ENCODE peak calls at places on chromosomes 7 and 10, in seven cellular contexts. C, P, L, S, Y, X and R are unnamed samples.

GRCh38 chr10:100614416-100614815 is 78.7 kb downstream of the HIF1AN start:
- DNase-seq in Y (no peak), C (no peak), S (no peak), P (no peak), X (no peak), L (no peak), R (no peak)

GRCh38 chr10:2985729-2986232 is 81.6 kb upstream of the PFKP start:
- DNase-seq in S (peak), P (peak), X (peak), L (no peak), Y (no peak), C (no peak), R (peak)

GRCh38 chr7:56028942-56029630 is 22.2 kb downstream of the PSPH start:
- DNase-seq in Y (no peak), S (no peak), X (no peak), P (peak), C (no peak), L (no peak), R (no peak)

GRCh38 chr10:132100556-132101349 is 35.0 kb downstream of the JAKMIP3 start:
- DNase-seq in L (no peak), C (no peak), X (no peak), P (no peak), Y (no peak), S (no peak), R (no peak)

GRCh38 chr7:91491868-91492267 is 227.6 kb downstream of the FZD1 start:
- DNase-seq in L (no peak), P (no peak), S (no peak), Y (no peak), C (no peak), X (no peak), R (no peak)

GRCh38 chr7:3156508-3156907 is 112.8 kb upstream of the CARD11 start:
- DNase-seq in C (no peak), Y (no peak), S (no peak), X (no peak), L (no peak), P (no peak), R (no peak)

GRCh38 chr10:21082206-21082605 is 185.1 kb upstream of the NEBL start:
- DNase-seq in X (no peak), C (no peak), P (no peak), Y (no peak), S (no peak), L (no peak), R (no peak)

GRCh38 chr10:72729528-72729927 is 37.6 kb downstream of the MCU start:
- DNase-seq in P (no peak), C (no peak), Y (peak), L (no peak), S (no peak), X (peak), R (no peak)

GRCh38 chr7:90271753-90272152 is 26.8 kb downstream of the CFAP69 start:
- DNase-seq in P (no peak), S (no peak), C (peak), Y (no peak), X (peak), L (no peak), R (no peak)

GRCh38 chr10:77556990-77557601 is 80.5 kb downstream of the KCNMA1 start:
- DNase-seq in X (no peak), C (no peak), L (no peak), Y (no peak), P (no peak), S (no peak), R (no peak)

GRCh38 chr7:141974831-141975230 is 1.3 kb upstream of the TAS2R38 start:
- DNase-seq in L (no peak), P (peak), S (peak), Y (peak), X (peak), C (no peak), R (no peak)

GRCh38 chr7:30659312-30659711 is 22.9 kb downstream of the CRHR2 start:
- DNase-seq in S (no peak), P (no peak), L (no peak), X (peak), Y (no peak), C (no peak), R (no peak)

GRCh38 chr7:152383341-152384234 is 52.2 kb downstream of the KMT2C start:
- DNase-seq in X (peak), P (no peak), C (peak), L (no peak), Y (peak), S (no peak), R (no peak)

GRCh38 chr7:104018425-104018824 is 29.0 kb upstream of the RELN start:
- DNase-seq in Y (no peak), C (no peak), L (no peak), X (no peak), S (no peak), P (no peak), R (no peak)

GRCh38 chr10:49747303-49747646 is 14.8 kb downstream of the OGDHL start:
- DNase-seq in C (no peak), S (no peak), Y (no peak), X (no peak), L (no peak), P (no peak), R (no peak)

GRCh38 chr7:56079450-56080185 is 13.1 kb downstream of the PHKG1 start:
- DNase-seq in P (no peak), L (peak), S (peak), Y (no peak), C (peak), X (peak), R (no peak)

GRCh38 chr10:132404911-132405462 is 8.0 kb downstream of the PWWP2B start:
- DNase-seq in P (no peak), S (peak), C (no peak), L (no peak), X (no peak), Y (no peak), R (no peak)

GRCh38 chr10:77600640-77601039 is 37.0 kb downstream of the KCNMA1 start:
- DNase-seq in L (no peak), S (peak), X (no peak), Y (no peak), C (no peak), P (no peak), R (no peak)

GRCh38 chr7:91915401-91916067 is 25.1 kb upstream of the AKAP9 start:
- DNase-seq in Y (no peak), C (no peak), S (no peak), X (peak), P (no peak), L (no peak), R (no peak)

GRCh38 chr7:151721694-151722093 is 155.2 kb downstream of the PRKAG2 start:
- DNase-seq in Y (no peak), L (no peak), C (no peak), S (no peak), P (no peak), X (no peak), R (no peak)

GRCh38 chr10:72088879-72089585 is 681 bp upstream of the SPOCK2 start:
- DNase-seq in P (no peak), L (no peak), C (no peak), Y (peak), S (peak), X (peak), R (no peak)

GRCh38 chr7:66043681-66044497 is 31.7 kb upstream of the ASL start:
- DNase-seq in C (no peak), S (no peak), P (peak), L (peak), Y (peak), X (peak), R (no peak)

GRCh38 chr7:28433604-28434254 is 21.4 kb downstream of the CREB5 start:
- DNase-seq in X (peak), L (no peak), S (peak), C (no peak), P (no peak), Y (no peak), R (no peak)

GRCh38 chr7:120110169-120110568 is 162.8 kb upstream of the KCND2 start:
- DNase-seq in P (no peak), Y (no peak), C (no peak), X (no peak), S (peak), L (no peak), R (no peak)

GRCh38 chr7:39937366-39938153 is 12.5 kb upstream of the CDK13 start:
- DNase-seq in L (no peak), P (no peak), S (no peak), X (no peak), C (no peak), Y (no peak), R (no peak)

GRCh38 chr7:102236592-102237287 is 49.9 kb upstream of the SH2B2 start:
- DNase-seq in P (peak), L (peak), C (no peak), Y (peak), X (peak), S (peak), R (peak)

GRCh38 chr10:132003286-132003924 is 21.7 kb upstream of the BNIP3 start:
- DNase-seq in L (no peak), Y (no peak), S (peak), P (no peak), X (no peak), C (no peak), R (no peak)

GRCh38 chr10:17836917-17837316 is 27.8 kb downstream of the MRC1 start:
- DNase-seq in L (no peak), P (peak), X (peak), Y (no peak), C (no peak), S (peak), R (no peak)

GRCh38 chr7:116138202-116138801 is 72.0 kb upstream of the TES start:
- DNase-seq in X (peak), S (peak), P (peak), Y (peak), L (no peak), C (peak), R (peak)

GRCh38 chr7:158419238-158419785 is 168.3 kb downstream of the PTPRN2 start:
- DNase-seq in C (no peak), S (no peak), P (no peak), Y (no peak), L (no peak), X (no peak), R (no peak)